ENCODE peak calls at places on chromosomes 6 and 20, in six cellular contexts. T is GM12878, D is HepG2, K is HCT116, X is SK-N-SH, R is K562. A is an unnamed sample. For H3K4me1, the result is how much of the 10 kb centered on the place peaks cover.

GRCh38 chr20:57598060-57598459 is 22.2 kb downstream of the ZBP1 start:
- DNase-seq in T (no peak), D (no peak), K (no peak), X (peak), R (no peak), A (no peak)

GRCh38 chr6:57221936-57222683 is at the start of gene RAB23:
- DNase-seq in T (peak), D (peak), K (peak), X (peak), R (peak), A (peak)

GRCh38 chr6:161660666-161661571 is 387.1 kb upstream of the AGPAT4 start:
- DNase-seq in T (no peak), D (peak), K (no peak), X (no peak), R (no peak), A (no peak)

GRCh38 chr6:17179246-17180073 is 77.6 kb downstream of the STMND1 start:
- DNase-seq in T (no peak), D (no peak), K (no peak), X (no peak), R (no peak), A (no peak)

GRCh38 chr6:67663105-67663895 is 971.8 kb upstream of the ADGRB3 start:
- DNase-seq in T (no peak), D (no peak), K (no peak), X (no peak), R (no peak), A (no peak)

GRCh38 chr20:14712302-14712739 is 374.9 kb upstream of the FLRT3 start:
- DNase-seq in T (no peak), D (no peak), K (no peak), X (no peak), R (no peak), A (peak)

GRCh38 chr20:59039233-59039632 is 3.4 kb downstream of the PRELID3B start:
- DNase-seq in T (no peak), D (no peak), K (no peak), X (no peak), R (no peak), A (no peak)

GRCh38 chr6:48069280-48069679 is 41.7 kb downstream of the PTCHD4 start:
- DNase-seq in T (no peak), D (no peak), K (no peak), X (peak), R (no peak), A (no peak)

GRCh38 chr6:108165714-108166663 is at the start of gene NR2E1:
- DNase-seq in T (no peak), D (no peak), K (no peak), X (peak), R (no peak), A (no peak)

GRCh38 chr20:11796041-11796440 is 121.7 kb upstream of the BTBD3 start:
- DNase-seq in T (no peak), D (no peak), K (no peak), X (no peak), R (no peak), A (no peak)

GRCh38 chr6:127606131-127606562 is 29.2 kb downstream of the C6orf58 start:
- DNase-seq in T (no peak), D (peak), K (peak), X (peak), R (no peak), A (no peak)

GRCh38 chr20:43385914-43386313 is 71.8 kb upstream of the SRSF6 start:
- DNase-seq in T (no peak), D (no peak), K (no peak), X (no peak), R (no peak), A (no peak)

GRCh38 chr6:108174371-108175175 is 8.8 kb downstream of the NR2E1 start:
- DNase-seq in T (no peak), D (no peak), K (no peak), X (peak), R (no peak), A (no peak)

GRCh38 chr6:162403031-162403430 is 324.5 kb downstream of the PRKN start:
- DNase-seq in T (no peak), D (no peak), K (no peak), X (no peak), R (no peak), A (no peak)

GRCh38 chr6:133546098-133546497 is 304.9 kb downstream of the EYA4 start:
- DNase-seq in T (no peak), D (no peak), K (no peak), X (no peak), R (no peak), A (no peak)

GRCh38 chr20:41293269-41294037 is 24.1 kb downstream of the ZHX3 start:
- DNase-seq in T (no peak), D (no peak), K (no peak), X (no peak), R (no peak), A (no peak)

GRCh38 chr6:92364948-92365386 is 1054.4 kb downstream of the EPHA7 start:
- DNase-seq in T (no peak), D (peak), K (no peak), X (no peak), R (no peak), A (no peak)

GRCh38 chr6:158758464-158758863 is 60.7 kb downstream of the EZR start:
- DNase-seq in T (no peak), D (no peak), K (no peak), X (peak), R (peak), A (no peak)

GRCh38 chr6:108622601-108623335 is 62.1 kb downstream of the FOXO3 start:
- DNase-seq in T (no peak), D (no peak), K (no peak), X (peak), R (no peak), A (no peak)

GRCh38 chr20:18669241-18670019 is 81.6 kb downstream of the DTD1 start:
- DNase-seq in T (no peak), D (no peak), K (no peak), X (no peak), R (no peak), A (no peak)

GRCh38 chr6:158784505-158784904 is 34.7 kb downstream of the EZR start:
- DNase-seq in T (no peak), D (no peak), K (no peak), X (no peak), R (no peak), A (no peak)

GRCh38 chr6:55448446-55448845 is 121.2 kb downstream of the GFRAL start:
- DNase-seq in T (no peak), D (no peak), K (no peak), X (no peak), R (no peak), A (no peak)

GRCh38 chr20:3311623-3312022 is 72.6 kb upstream of the SLC4A11 start:
- DNase-seq in T (no peak), D (no peak), K (no peak), X (no peak), R (no peak), A (no peak)
- TF ChIP-seq SIN3A in T (no peak), D (no peak), K (no peak), X (no peak), R (no peak), A (no peak)

GRCh38 chr20:50467618-50468373 is 42.4 kb upstream of the PTPN1 start:
- DNase-seq in T (no peak), D (peak), K (peak), X (peak), R (peak), A (no peak)
- TF ChIP-seq REST in T (no peak), D (no peak), K (no peak), X (no peak), R (no peak), A (no peak)

DNA sequence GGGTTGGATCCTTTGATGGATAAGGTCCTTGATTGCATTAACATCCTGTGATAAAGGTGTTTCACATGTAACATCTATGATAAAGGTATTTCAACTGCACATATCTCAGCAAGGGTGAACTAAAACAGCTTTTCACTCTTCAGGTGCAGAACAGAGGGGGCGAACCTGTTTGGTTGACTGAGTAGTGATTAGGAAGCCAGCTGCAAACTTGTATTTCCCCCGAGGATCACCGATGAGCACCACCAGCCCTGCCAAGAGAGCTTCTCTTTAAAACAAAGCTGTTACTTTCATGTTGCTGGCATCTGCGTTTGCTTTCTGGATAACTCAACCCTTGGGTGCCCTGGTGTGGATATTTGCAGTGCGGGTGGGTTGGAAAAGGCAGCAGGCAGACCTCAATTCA is 39.6 kb downstream of the JAG1 start:
- DNase-seq in T (no peak), D (no peak), K (no peak), X (no peak), R (no peak), A (no peak)
- H3K4me1 ChIP-seq in T (under half), D (under half), K (under half), X (under half), R (under half), A (under half)

GRCh38 chr6:19024737-19025136 is 637.6 kb downstream of the RNF144B start:
- DNase-seq in T (no peak), D (peak), K (peak), X (peak), R (no peak), A (peak)
- TF ChIP-seq SIN3A in T (no peak), D (no peak), K (no peak), X (no peak), R (no peak), A (no peak)

A was measured in Panc1.